ENCODE peak calls at places on chromosomes 2 and 18, in five cellular contexts. N, M, O, U and K are unnamed samples.

GRCh38 chr2:241279413-241279812 is 36.1 kb downstream of the HDLBP start:
- DNase-seq in N (peak; percentile 52), M (peak; percentile 33), U (peak; percentile 37), O (no peak), K (no peak)

GRCh38 chr2:118865106-118865505 is 17.7 kb upstream of the EN1 start:
- DNase-seq in M (peak; percentile 49), O (no peak), N (peak; percentile 67), U (peak; percentile 64), K (no peak)

GRCh38 chr18:59149007-59149406 is 9.3 kb downstream of the SEC11C start:
- DNase-seq in N (no peak), U (no peak), O (no peak), M (no peak), K (no peak)

GRCh38 chr2:33241581-33241980 is 234.9 kb upstream of the RASGRP3 start:
- DNase-seq in O (no peak), U (no peak), N (peak; percentile 44), M (no peak), K (no peak)

GRCh38 chr2:203583696-203584095 is 48.6 kb upstream of the RAPH1 start:
- DNase-seq in N (peak; percentile 44), U (peak; percentile 65), M (no peak), O (no peak), K (peak; percentile 41)

GRCh38 chr2:197969391-197969893 is 165.0 kb downstream of the PLCL1 start:
- DNase-seq in M (no peak), O (no peak), U (peak; percentile 38), N (peak; percentile 81), K (no peak)

GRCh38 chr18:22912835-22913234 is 20.3 kb upstream of the RBBP8 start:
- DNase-seq in O (no peak), U (no peak), M (no peak), N (peak; percentile 61), K (no peak)

GRCh38 chr2:127398239-127398590 is 10.4 kb upstream of the MAP3K2 start:
- DNase-seq in U (peak; percentile 96), M (peak; percentile 90), O (peak; percentile 81), N (peak; percentile 87), K (peak; percentile 88)

GRCh38 chr2:83572400-83572799 is 886.7 kb downstream of the SUCLG1 start:
- DNase-seq in U (no peak), O (no peak), N (no peak), M (no peak), K (no peak)

GRCh38 chr2:30448308-30448707 is 1.3 kb downstream of the LCLAT1 start:
- DNase-seq in O (no peak), N (no peak), M (no peak), U (no peak), K (no peak)
- H3K4me3 ChIP-seq in O (peak overlapping the region; percentile 93), N (no peak overlapping the region), M (peak overlapping the region; percentile 59), U (no peak overlapping the region), K (peak overlapping the region; percentile 98)

DNA sequence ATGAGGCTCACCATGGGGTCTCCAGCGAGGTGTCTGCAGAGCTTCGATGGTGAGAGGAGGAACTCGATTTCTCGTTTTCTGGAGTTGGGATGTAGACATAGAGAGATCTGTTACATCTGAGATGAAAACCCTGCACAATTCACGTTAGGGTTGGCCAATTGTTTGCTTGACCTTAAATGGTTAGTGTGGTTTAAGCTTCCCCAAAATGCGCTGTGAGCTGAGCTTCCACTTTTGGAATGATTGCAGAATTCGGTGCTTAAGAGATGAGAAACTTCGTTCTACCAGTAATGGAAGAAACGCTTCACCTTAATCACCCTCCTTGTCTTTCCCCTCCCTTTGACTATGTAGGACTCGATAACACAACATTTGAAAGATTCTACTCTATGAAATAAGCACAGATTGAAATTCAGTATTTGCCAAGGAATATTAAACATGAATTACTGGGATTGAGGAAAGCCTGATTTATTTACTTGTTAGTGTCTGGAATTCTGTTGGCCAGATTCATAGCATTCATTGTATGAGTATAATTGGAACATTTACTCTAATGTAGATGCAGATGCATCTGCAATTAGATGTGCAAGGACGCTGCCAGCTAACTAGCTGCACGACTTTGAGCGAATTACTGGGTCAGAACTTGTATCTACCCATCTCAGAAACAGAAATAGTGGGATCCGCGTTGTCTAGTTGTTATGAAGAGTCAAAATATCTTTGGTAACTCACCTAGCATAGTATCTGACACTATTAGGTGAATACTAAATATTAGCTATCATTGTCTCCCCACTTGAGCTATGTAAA is 1.6 kb upstream of the KLF7 start:
- DNase-seq in N (peak; percentile 68), O (no peak), M (no peak), U (no peak), K (no peak)
- H3K4me3 ChIP-seq in N (peak overlapping the region; percentile 63), O (peak overlapping the region; percentile 90), M (peak overlapping the region; percentile 83), U (peak overlapping the region; percentile 59), K (peak overlapping the region; percentile 95)

GRCh38 chr2:101984656-101985055 is 7.1 kb upstream of the IL1R2 start:
- DNase-seq in N (no peak), O (no peak), M (no peak), U (no peak), K (no peak)

GRCh38 chr2:101982630-101983029 is 9.1 kb upstream of the IL1R2 start:
- DNase-seq in O (no peak), U (no peak), N (no peak), M (no peak), K (no peak)

GRCh38 chr2:101983928-101984327 is 7.8 kb upstream of the IL1R2 start:
- DNase-seq in O (no peak), M (peak; percentile 22), N (peak; percentile 32), U (no peak), K (no peak)

GRCh38 chr2:101985101-101985792 is 6.5 kb upstream of the IL1R2 start:
- DNase-seq in O (no peak), U (no peak), M (no peak), N (no peak), K (no peak)

GRCh38 chr2:101983486-101983885 is 8.3 kb upstream of the IL1R2 start:
- DNase-seq in N (peak; percentile 46), O (no peak), M (peak; percentile 64), U (no peak), K (no peak)
- H3K4me3 ChIP-seq in N (no peak overlapping the region), O (no peak overlapping the region), M (no peak overlapping the region), U (no peak overlapping the region), K (no peak overlapping the region)

GRCh38 chr2:98663521-98664090 is 55.2 kb downstream of the UNC50 start:
- DNase-seq in U (no peak), M (no peak), N (no peak), O (no peak), K (no peak)
- H3K4me3 ChIP-seq in U (no peak overlapping the region), M (no peak overlapping the region), N (no peak overlapping the region), O (no peak overlapping the region), K (no peak overlapping the region)